ENCODE peak calls at places on chromosomes 5 and 9, in nine cellular contexts. One of them, this sample, is unnamed.

GRCh38 chr9:97905228-97905627 is 17.1 kb downstream of the TRMO start:
- DNase-seq in neuronal stem cell: no peak
- DNase-seq in activated B cell treated with CpG ODN at 0.5 μM for 24 hours: no peak
- DNase-seq in activated CD4-positive, alpha-beta T cell treated with anti-CD3 and anti-CD28 coated beads, Interleukin-2, amount 50 U/mL, for 1 hour: peak
- DNase-seq in AG08395: no peak
- DNase-seq in transverse colon: no peak
- DNase-seq in epithelial cell of esophagus: no peak
- DNase-seq in Calu3: no peak
- DNase-seq in memory B cell: no peak
- DNase-seq in this sample: no peak

GRCh38 chr5:96595300-96596090 is 66.7 kb upstream of the CAST start:
- DNase-seq in epithelial cell of esophagus: peak
- DNase-seq in transverse colon: no peak
- DNase-seq in Calu3: peak
- DNase-seq in memory B cell: no peak
- DNase-seq in AG08395: no peak
- DNase-seq in neuronal stem cell: no peak
- DNase-seq in activated CD4-positive, alpha-beta T cell treated with anti-CD3 and anti-CD28 coated beads, Interleukin-2, amount 50 U/mL, for 1 hour: no peak
- DNase-seq in activated B cell treated with CpG ODN at 0.5 μM for 24 hours: no peak
- DNase-seq in this sample: peak

GRCh38 chr9:87787735-87788134 is 61.8 kb downstream of the CTSL start:
- DNase-seq in AG08395: no peak
- DNase-seq in transverse colon: no peak
- DNase-seq in epithelial cell of esophagus: peak
- DNase-seq in memory B cell: no peak
- DNase-seq in activated B cell treated with CpG ODN at 0.5 μM for 24 hours: no peak
- DNase-seq in neuronal stem cell: no peak
- DNase-seq in Calu3: no peak
- DNase-seq in activated CD4-positive, alpha-beta T cell treated with anti-CD3 and anti-CD28 coated beads, Interleukin-2, amount 50 U/mL, for 1 hour: no peak
- DNase-seq in this sample: no peak

GRCh38 chr5:146825033-146825432 is 53.5 kb downstream of the PPP2R2B start:
- DNase-seq in AG08395: no peak
- DNase-seq in Calu3: peak
- DNase-seq in epithelial cell of esophagus: peak
- DNase-seq in activated CD4-positive, alpha-beta T cell treated with anti-CD3 and anti-CD28 coated beads, Interleukin-2, amount 50 U/mL, for 1 hour: peak
- DNase-seq in neuronal stem cell: peak
- DNase-seq in activated B cell treated with CpG ODN at 0.5 μM for 24 hours: no peak
- DNase-seq in memory B cell: no peak
- DNase-seq in transverse colon: no peak
- DNase-seq in this sample: no peak

GRCh38 chr5:40017151-40017550 is 592.4 kb upstream of the DAB2 start:
- DNase-seq in AG08395: no peak
- DNase-seq in epithelial cell of esophagus: peak
- DNase-seq in Calu3: no peak
- DNase-seq in transverse colon: no peak
- DNase-seq in memory B cell: no peak
- DNase-seq in activated B cell treated with CpG ODN at 0.5 μM for 24 hours: no peak
- DNase-seq in neuronal stem cell: no peak
- DNase-seq in activated CD4-positive, alpha-beta T cell treated with anti-CD3 and anti-CD28 coated beads, Interleukin-2, amount 50 U/mL, for 1 hour: no peak
- DNase-seq in this sample: no peak

GRCh38 chr5:14284366-14285148 is 141.4 kb downstream of the TRIO start:
- DNase-seq in AG08395: no peak
- DNase-seq in transverse colon: no peak
- DNase-seq in neuronal stem cell: peak
- DNase-seq in epithelial cell of esophagus: no peak
- DNase-seq in memory B cell: no peak
- DNase-seq in activated CD4-positive, alpha-beta T cell treated with anti-CD3 and anti-CD28 coated beads, Interleukin-2, amount 50 U/mL, for 1 hour: no peak
- DNase-seq in Calu3: no peak
- DNase-seq in activated B cell treated with CpG ODN at 0.5 μM for 24 hours: no peak
- DNase-seq in this sample: no peak

GRCh38 chr5:113806250-113806649 is 292.8 kb downstream of the YTHDC2 start:
- DNase-seq in activated CD4-positive, alpha-beta T cell treated with anti-CD3 and anti-CD28 coated beads, Interleukin-2, amount 50 U/mL, for 1 hour: no peak
- DNase-seq in Calu3: peak
- DNase-seq in memory B cell: no peak
- DNase-seq in activated B cell treated with CpG ODN at 0.5 μM for 24 hours: no peak
- DNase-seq in transverse colon: no peak
- DNase-seq in AG08395: peak
- DNase-seq in epithelial cell of esophagus: peak
- DNase-seq in neuronal stem cell: peak
- DNase-seq in this sample: no peak

GRCh38 chr5:32538031-32538547 is 47.3 kb upstream of the SUB1 start:
- DNase-seq in neuronal stem cell: no peak
- DNase-seq in AG08395: no peak
- DNase-seq in epithelial cell of esophagus: no peak
- DNase-seq in activated CD4-positive, alpha-beta T cell treated with anti-CD3 and anti-CD28 coated beads, Interleukin-2, amount 50 U/mL, for 1 hour: peak
- DNase-seq in activated B cell treated with CpG ODN at 0.5 μM for 24 hours: peak
- DNase-seq in Calu3: no peak
- DNase-seq in transverse colon: peak
- DNase-seq in memory B cell: peak
- DNase-seq in this sample: no peak

GRCh38 chr5:92769986-92770385 is 811.0 kb downstream of the NR2F1-AS1 start:
- DNase-seq in Calu3: no peak
- DNase-seq in AG08395: no peak
- DNase-seq in activated B cell treated with CpG ODN at 0.5 μM for 24 hours: no peak
- DNase-seq in epithelial cell of esophagus: no peak
- DNase-seq in memory B cell: no peak
- DNase-seq in transverse colon: no peak
- DNase-seq in neuronal stem cell: no peak
- DNase-seq in activated CD4-positive, alpha-beta T cell treated with anti-CD3 and anti-CD28 coated beads, Interleukin-2, amount 50 U/mL, for 1 hour: no peak
- DNase-seq in this sample: no peak

GRCh38 chr5:58012103-58012502 is 447.8 kb downstream of the PLK2 start:
- DNase-seq in activated CD4-positive, alpha-beta T cell treated with anti-CD3 and anti-CD28 coated beads, Interleukin-2, amount 50 U/mL, for 1 hour: no peak
- DNase-seq in transverse colon: no peak
- DNase-seq in AG08395: peak
- DNase-seq in activated B cell treated with CpG ODN at 0.5 μM for 24 hours: no peak
- DNase-seq in memory B cell: no peak
- DNase-seq in epithelial cell of esophagus: no peak
- DNase-seq in Calu3: no peak
- DNase-seq in neuronal stem cell: no peak
- DNase-seq in this sample: no peak

GRCh38 chr9:136787690-136788400 is 3.3 kb upstream of the TMEM141 start:
- DNase-seq in neuronal stem cell: peak
- DNase-seq in epithelial cell of esophagus: peak
- DNase-seq in activated CD4-positive, alpha-beta T cell treated with anti-CD3 and anti-CD28 coated beads, Interleukin-2, amount 50 U/mL, for 1 hour: peak
- DNase-seq in activated B cell treated with CpG ODN at 0.5 μM for 24 hours: peak
- DNase-seq in Calu3: peak
- DNase-seq in AG08395: peak
- DNase-seq in transverse colon: peak
- DNase-seq in memory B cell: peak
- DNase-seq in this sample: peak

GRCh38 chr5:91850031-91850430 is 466.9 kb upstream of the ARRDC3 start:
- DNase-seq in AG08395: no peak
- DNase-seq in neuronal stem cell: no peak
- DNase-seq in Calu3: no peak
- DNase-seq in transverse colon: no peak
- DNase-seq in epithelial cell of esophagus: peak
- DNase-seq in activated CD4-positive, alpha-beta T cell treated with anti-CD3 and anti-CD28 coated beads, Interleukin-2, amount 50 U/mL, for 1 hour: no peak
- DNase-seq in memory B cell: no peak
- DNase-seq in activated B cell treated with CpG ODN at 0.5 μM for 24 hours: no peak
- DNase-seq in this sample: no peak

GRCh38 chr9:90848866-90849265 is 47.2 kb downstream of the SYK start:
- DNase-seq in Calu3: no peak
- DNase-seq in neuronal stem cell: no peak
- DNase-seq in AG08395: no peak
- DNase-seq in activated B cell treated with CpG ODN at 0.5 μM for 24 hours: no peak
- DNase-seq in memory B cell: no peak
- DNase-seq in activated CD4-positive, alpha-beta T cell treated with anti-CD3 and anti-CD28 coated beads, Interleukin-2, amount 50 U/mL, for 1 hour: no peak
- DNase-seq in transverse colon: no peak
- DNase-seq in epithelial cell of esophagus: no peak
- DNase-seq in this sample: no peak

GRCh38 chr9:129702563-129702962 is 37.1 kb downstream of the PRRX2 start:
- DNase-seq in Calu3: no peak
- DNase-seq in activated B cell treated with CpG ODN at 0.5 μM for 24 hours: no peak
- DNase-seq in transverse colon: peak
- DNase-seq in activated CD4-positive, alpha-beta T cell treated with anti-CD3 and anti-CD28 coated beads, Interleukin-2, amount 50 U/mL, for 1 hour: no peak
- DNase-seq in AG08395: peak
- DNase-seq in neuronal stem cell: no peak
- DNase-seq in epithelial cell of esophagus: peak
- DNase-seq in memory B cell: no peak
- DNase-seq in this sample: peak

GRCh38 chr5:13648822-13649221 is 295.7 kb downstream of the DNAH5 start:
- DNase-seq in memory B cell: no peak
- DNase-seq in epithelial cell of esophagus: peak
- DNase-seq in AG08395: no peak
- DNase-seq in transverse colon: no peak
- DNase-seq in Calu3: no peak
- DNase-seq in activated B cell treated with CpG ODN at 0.5 μM for 24 hours: no peak
- DNase-seq in neuronal stem cell: no peak
- DNase-seq in activated CD4-positive, alpha-beta T cell treated with anti-CD3 and anti-CD28 coated beads, Interleukin-2, amount 50 U/mL, for 1 hour: no peak
- DNase-seq in this sample: no peak

GRCh38 chr9:85156652-85157051 is 487.1 kb downstream of the NTRK2 start:
- DNase-seq in AG08395: no peak
- DNase-seq in Calu3: no peak
- DNase-seq in neuronal stem cell: no peak
- DNase-seq in transverse colon: no peak
- DNase-seq in epithelial cell of esophagus: no peak
- DNase-seq in memory B cell: no peak
- DNase-seq in activated CD4-positive, alpha-beta T cell treated with anti-CD3 and anti-CD28 coated beads, Interleukin-2, amount 50 U/mL, for 1 hour: no peak
- DNase-seq in activated B cell treated with CpG ODN at 0.5 μM for 24 hours: no peak
- DNase-seq in this sample: no peak

GRCh38 chr5:96781031-96781733 is 26.6 kb downstream of the ERAP1 start:
- DNase-seq in neuronal stem cell: no peak
- DNase-seq in AG08395: peak
- DNase-seq in transverse colon: no peak
- DNase-seq in activated CD4-positive, alpha-beta T cell treated with anti-CD3 and anti-CD28 coated beads, Interleukin-2, amount 50 U/mL, for 1 hour: no peak
- DNase-seq in Calu3: no peak
- DNase-seq in memory B cell: no peak
- DNase-seq in epithelial cell of esophagus: peak
- DNase-seq in activated B cell treated with CpG ODN at 0.5 μM for 24 hours: no peak
- DNase-seq in this sample: no peak

GRCh38 chr5:40991168-40991980 is 79.8 kb downstream of the MROH2B start:
- DNase-seq in epithelial cell of esophagus: peak
- DNase-seq in activated B cell treated with CpG ODN at 0.5 μM for 24 hours: no peak
- DNase-seq in neuronal stem cell: no peak
- DNase-seq in activated CD4-positive, alpha-beta T cell treated with anti-CD3 and anti-CD28 coated beads, Interleukin-2, amount 50 U/mL, for 1 hour: no peak
- DNase-seq in memory B cell: no peak
- DNase-seq in Calu3: no peak
- DNase-seq in AG08395: no peak
- DNase-seq in transverse colon: peak
- DNase-seq in this sample: peak

GRCh38 chr5:113336975-113337374 is 97.8 kb downstream of the TSSK1B start:
- DNase-seq in memory B cell: no peak
- DNase-seq in AG08395: peak
- DNase-seq in neuronal stem cell: no peak
- DNase-seq in transverse colon: no peak
- DNase-seq in activated CD4-positive, alpha-beta T cell treated with anti-CD3 and anti-CD28 coated beads, Interleukin-2, amount 50 U/mL, for 1 hour: no peak
- DNase-seq in activated B cell treated with CpG ODN at 0.5 μM for 24 hours: no peak
- DNase-seq in epithelial cell of esophagus: peak
- DNase-seq in Calu3: peak
- DNase-seq in this sample: no peak

GRCh38 chr9:92770005-92770995 is 5.7 kb upstream of the BICD2 start:
- DNase-seq in Calu3: no peak
- DNase-seq in activated B cell treated with CpG ODN at 0.5 μM for 24 hours: peak
- DNase-seq in activated CD4-positive, alpha-beta T cell treated with anti-CD3 and anti-CD28 coated beads, Interleukin-2, amount 50 U/mL, for 1 hour: no peak
- DNase-seq in epithelial cell of esophagus: peak
- DNase-seq in neuronal stem cell: no peak
- DNase-seq in AG08395: no peak
- DNase-seq in transverse colon: no peak
- DNase-seq in memory B cell: peak
- DNase-seq in this sample: peak

GRCh38 chr5:149345892-149346222 is 558 bp downstream of the GRPEL2 start:
- DNase-seq in activated CD4-positive, alpha-beta T cell treated with anti-CD3 and anti-CD28 coated beads, Interleukin-2, amount 50 U/mL, for 1 hour: no peak
- DNase-seq in activated B cell treated with CpG ODN at 0.5 μM for 24 hours: no peak
- DNase-seq in Calu3: peak
- DNase-seq in AG08395: no peak
- DNase-seq in transverse colon: no peak
- DNase-seq in epithelial cell of esophagus: peak
- DNase-seq in neuronal stem cell: no peak
- DNase-seq in memory B cell: no peak
- DNase-seq in this sample: no peak

GRCh38 chr5:135203019-135203418 is 169.0 kb upstream of the PITX1 start:
- DNase-seq in neuronal stem cell: no peak
- DNase-seq in AG08395: no peak
- DNase-seq in activated CD4-positive, alpha-beta T cell treated with anti-CD3 and anti-CD28 coated beads, Interleukin-2, amount 50 U/mL, for 1 hour: no peak
- DNase-seq in activated B cell treated with CpG ODN at 0.5 μM for 24 hours: no peak
- DNase-seq in Calu3: no peak
- DNase-seq in transverse colon: no peak
- DNase-seq in memory B cell: no peak
- DNase-seq in epithelial cell of esophagus: no peak
- DNase-seq in this sample: no peak